ENCODE peak calls at places on chromosome 17, in six cellular contexts. One of them, this sample, is unnamed.
A peak's percentile ranks its signal among the peaks of the same experiment; 100 is the strongest.

GRCh38 chr17:80822700-80823410 is 168.8 kb upstream of the CHMP6 start:
- DNase-seq in fibroblast of lung: no peak
- DNase-seq in AG04450: no peak
- DNase-seq in AG09319: no peak
- DNase-seq in GM23338: no peak
- DNase-seq in cardiac muscle cell: no peak
- DNase-seq in this sample: no peak

GRCh38 chr17:2697611-2698162 is 13.9 kb downstream of the CLUH start:
- DNase-seq in fibroblast of lung: no peak
- DNase-seq in AG04450: no peak
- DNase-seq in AG09319: no peak
- DNase-seq in GM23338: no peak
- DNase-seq in cardiac muscle cell: no peak
- DNase-seq in this sample: no peak

GRCh38 chr17:11221721-11222120 is 19.3 kb upstream of the SHISA6 start:
- DNase-seq in fibroblast of lung: no peak
- DNase-seq in AG04450: no peak
- DNase-seq in AG09319: no peak
- DNase-seq in GM23338: no peak
- DNase-seq in cardiac muscle cell: no peak
- DNase-seq in this sample: no peak

GRCh38 chr17:76681222-76682137 is 29.3 kb downstream of the MXRA7 start:
- DNase-seq in fibroblast of lung: peak; percentile 72
- DNase-seq in AG04450: peak; percentile 42
- DNase-seq in AG09319: peak; percentile 49
- DNase-seq in GM23338: peak; percentile 90
- DNase-seq in cardiac muscle cell: peak; percentile 77
- DNase-seq in this sample: no peak

GRCh38 chr17:63358111-63358839 is 87.8 kb downstream of the CYB561 start:
- DNase-seq in fibroblast of lung: peak; percentile 75
- DNase-seq in AG04450: peak; percentile 69
- DNase-seq in AG09319: peak; percentile 63
- DNase-seq in GM23338: no peak
- DNase-seq in cardiac muscle cell: no peak
- DNase-seq in this sample: peak; percentile 68

GRCh38 chr17:51166198-51166986 is at the start of gene NME2:
- DNase-seq in fibroblast of lung: peak; percentile 81
- DNase-seq in AG04450: peak; percentile 36
- DNase-seq in AG09319: peak; percentile 66
- DNase-seq in GM23338: peak; percentile 93
- DNase-seq in cardiac muscle cell: peak; percentile 92
- DNase-seq in this sample: peak; percentile 61

GRCh38 chr17:73331060-73331459 is 19.3 kb upstream of the CDC42EP4 start:
- DNase-seq in fibroblast of lung: no peak
- DNase-seq in AG04450: no peak
- DNase-seq in AG09319: no peak
- DNase-seq in GM23338: no peak
- DNase-seq in cardiac muscle cell: no peak
- DNase-seq in this sample: no peak

GRCh38 chr17:59972778-59973177 is 8.2 kb upstream of the RNFT1 start:
- DNase-seq in fibroblast of lung: peak; percentile 11
- DNase-seq in AG04450: no peak
- DNase-seq in AG09319: no peak
- DNase-seq in GM23338: no peak
- DNase-seq in cardiac muscle cell: no peak
- DNase-seq in this sample: no peak

GRCh38 chr17:43438626-43439529 is 40.1 kb downstream of the ARL4D start:
- DNase-seq in fibroblast of lung: peak; percentile 39
- DNase-seq in AG04450: no peak
- DNase-seq in AG09319: no peak
- DNase-seq in GM23338: peak; percentile 34
- DNase-seq in cardiac muscle cell: no peak
- DNase-seq in this sample: no peak

GRCh38 chr17:77735051-77735340 is 223.5 kb upstream of the TNRC6C start:
- DNase-seq in fibroblast of lung: no peak
- DNase-seq in AG04450: no peak
- DNase-seq in AG09319: no peak
- DNase-seq in GM23338: no peak
- DNase-seq in cardiac muscle cell: no peak
- DNase-seq in this sample: no peak

GRCh38 chr17:76384987-76385891 is 830 bp downstream of the SPHK1 start:
- DNase-seq in fibroblast of lung: no peak
- DNase-seq in AG04450: no peak
- DNase-seq in AG09319: no peak
- DNase-seq in GM23338: peak; percentile 53
- DNase-seq in cardiac muscle cell: peak; percentile 54
- DNase-seq in this sample: no peak

GRCh38 chr17:49955157-49955556 is 13.8 kb upstream of the DLX4 start:
- DNase-seq in fibroblast of lung: no peak
- DNase-seq in AG04450: no peak
- DNase-seq in AG09319: no peak
- DNase-seq in GM23338: no peak
- DNase-seq in cardiac muscle cell: no peak
- DNase-seq in this sample: no peak

GRCh38 chr17:34269969-34270368 is at the start of gene CCL7:
- DNase-seq in fibroblast of lung: peak; percentile 10
- DNase-seq in AG04450: no peak
- DNase-seq in AG09319: no peak
- DNase-seq in GM23338: no peak
- DNase-seq in cardiac muscle cell: no peak
- DNase-seq in this sample: no peak

GRCh38 chr17:28684963-28685362 is 23.0 kb downstream of the SUPT6H start:
- DNase-seq in fibroblast of lung: peak; percentile 54
- DNase-seq in AG04450: no peak
- DNase-seq in AG09319: peak; percentile 22
- DNase-seq in GM23338: no peak
- DNase-seq in cardiac muscle cell: no peak
- DNase-seq in this sample: peak; percentile 33

GRCh38 chr17:69434164-69434579 is 19.7 kb downstream of the MAP2K6 start:
- DNase-seq in fibroblast of lung: peak; percentile 81
- DNase-seq in AG04450: no peak
- DNase-seq in AG09319: no peak
- DNase-seq in GM23338: no peak
- DNase-seq in cardiac muscle cell: peak; percentile 77
- DNase-seq in this sample: no peak

GRCh38 chr17:30323262-30323894 is 10.5 kb downstream of the TMIGD1 start:
- DNase-seq in fibroblast of lung: no peak
- DNase-seq in AG04450: no peak
- DNase-seq in AG09319: no peak
- DNase-seq in GM23338: no peak
- DNase-seq in cardiac muscle cell: no peak
- DNase-seq in this sample: no peak

GRCh38 chr17:30796016-30796415 is 28.5 kb downstream of the CRLF3 start:
- DNase-seq in fibroblast of lung: no peak
- DNase-seq in AG04450: no peak
- DNase-seq in AG09319: no peak
- DNase-seq in GM23338: no peak
- DNase-seq in cardiac muscle cell: no peak
- DNase-seq in this sample: no peak

GRCh38 chr17:64240741-64241347 is 22.2 kb downstream of the TEX2 start:
- DNase-seq in fibroblast of lung: peak; percentile 91
- DNase-seq in AG04450: peak; percentile 64
- DNase-seq in AG09319: peak; percentile 57
- DNase-seq in GM23338: no peak
- DNase-seq in cardiac muscle cell: no peak
- DNase-seq in this sample: peak; percentile 98

GRCh38 chr17:58156839-58157803 is 8.9 kb downstream of the OR4D1 start:
- DNase-seq in fibroblast of lung: no peak
- DNase-seq in AG04450: no peak
- DNase-seq in AG09319: no peak
- DNase-seq in GM23338: peak; percentile 87
- DNase-seq in cardiac muscle cell: peak; percentile 65
- DNase-seq in this sample: no peak

GRCh38 chr17:77076046-77076882 is 64.5 kb upstream of the SEC14L1 start:
- DNase-seq in fibroblast of lung: no peak
- DNase-seq in AG04450: no peak
- DNase-seq in AG09319: no peak
- DNase-seq in GM23338: no peak
- DNase-seq in cardiac muscle cell: no peak
- DNase-seq in this sample: no peak

GRCh38 chr17:69390735-69391501 is 23.6 kb upstream of the MAP2K6 start:
- DNase-seq in fibroblast of lung: no peak
- DNase-seq in AG04450: no peak
- DNase-seq in AG09319: no peak
- DNase-seq in GM23338: no peak
- DNase-seq in cardiac muscle cell: no peak
- DNase-seq in this sample: no peak

GRCh38 chr17:42980766-42981397 is 517 bp downstream of the RUNDC1 start:
- DNase-seq in fibroblast of lung: peak; percentile 39
- DNase-seq in AG04450: no peak
- DNase-seq in AG09319: no peak
- DNase-seq in GM23338: peak; percentile 82
- DNase-seq in cardiac muscle cell: peak; percentile 77
- DNase-seq in this sample: no peak

GRCh38 chr17:7887482-7888183 is 956 bp upstream of the CHD3 start:
- DNase-seq in fibroblast of lung: peak; percentile 99
- DNase-seq in AG04450: peak; percentile 96
- DNase-seq in AG09319: peak; percentile 90
- DNase-seq in GM23338: peak; percentile 90
- DNase-seq in cardiac muscle cell: peak; percentile 93
- DNase-seq in this sample: peak; percentile 95

GRCh38 chr17:7886227-7887037 is 2.2 kb upstream of the CHD3 start:
- DNase-seq in fibroblast of lung: peak; percentile 8
- DNase-seq in AG04450: no peak
- DNase-seq in AG09319: no peak
- DNase-seq in GM23338: peak; percentile 72
- DNase-seq in cardiac muscle cell: peak; percentile 51
- DNase-seq in this sample: no peak

GRCh38 chr17:7887038-7887481 is 1.5 kb upstream of the CHD3 start:
- DNase-seq in fibroblast of lung: no peak
- DNase-seq in AG04450: no peak
- DNase-seq in AG09319: no peak
- DNase-seq in GM23338: peak; percentile 42
- DNase-seq in cardiac muscle cell: peak; percentile 42
- DNase-seq in this sample: no peak

GRCh38 chr17:7888184-7888920 is at the start of gene CHD3:
- DNase-seq in fibroblast of lung: peak; percentile 38
- DNase-seq in AG04450: no peak
- DNase-seq in AG09319: no peak
- DNase-seq in GM23338: peak; percentile 23
- DNase-seq in cardiac muscle cell: peak; percentile 12
- DNase-seq in this sample: no peak

GRCh38 chr17:7889166-7889584 is 586 bp downstream of the CHD3 start:
- DNase-seq in fibroblast of lung: peak; percentile 97
- DNase-seq in AG04450: peak; percentile 67
- DNase-seq in AG09319: peak; percentile 91
- DNase-seq in GM23338: peak; percentile 62
- DNase-seq in cardiac muscle cell: peak; percentile 88
- DNase-seq in this sample: peak; percentile 72
- TF ChIP-seq CTCF in fibroblast of lung: peak; percentile 46
- TF ChIP-seq CTCF in AG04450: peak; percentile 48
- TF ChIP-seq CTCF in AG09319: peak; percentile 38
- TF ChIP-seq CTCF in GM23338: no peak
- TF ChIP-seq CTCF in cardiac muscle cell: peak; percentile 47
- TF ChIP-seq CTCF in this sample: peak; percentile 43

DNA sequence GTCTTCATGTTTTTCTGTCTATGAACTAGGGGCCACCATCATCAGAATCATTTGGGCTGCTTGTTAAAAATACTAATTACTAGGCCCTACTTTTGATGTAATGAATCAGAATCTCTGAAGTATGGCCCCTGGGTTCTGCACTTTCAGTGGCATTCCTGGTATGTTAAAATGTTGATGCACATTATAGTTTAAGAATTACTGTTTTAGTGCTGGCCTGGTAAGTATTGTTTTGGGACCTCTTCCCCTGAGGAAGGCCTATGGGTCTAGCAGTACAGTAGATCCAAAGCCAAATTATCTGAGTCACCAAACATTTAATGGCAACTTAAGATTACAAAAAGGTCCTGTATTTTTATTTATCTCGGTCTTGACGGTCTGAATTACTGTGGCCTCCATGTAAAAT is 58.8 kb downstream of the AP2B1 start:
- DNase-seq in fibroblast of lung: no peak
- DNase-seq in AG04450: no peak
- DNase-seq in AG09319: no peak
- DNase-seq in GM23338: no peak
- DNase-seq in cardiac muscle cell: no peak
- DNase-seq in this sample: no peak
- TF ChIP-seq CTCF in fibroblast of lung: no peak
- TF ChIP-seq CTCF in AG04450: no peak
- TF ChIP-seq CTCF in AG09319: no peak
- TF ChIP-seq CTCF in GM23338: no peak
- TF ChIP-seq CTCF in cardiac muscle cell: no peak
- TF ChIP-seq CTCF in this sample: no peak

DNA sequence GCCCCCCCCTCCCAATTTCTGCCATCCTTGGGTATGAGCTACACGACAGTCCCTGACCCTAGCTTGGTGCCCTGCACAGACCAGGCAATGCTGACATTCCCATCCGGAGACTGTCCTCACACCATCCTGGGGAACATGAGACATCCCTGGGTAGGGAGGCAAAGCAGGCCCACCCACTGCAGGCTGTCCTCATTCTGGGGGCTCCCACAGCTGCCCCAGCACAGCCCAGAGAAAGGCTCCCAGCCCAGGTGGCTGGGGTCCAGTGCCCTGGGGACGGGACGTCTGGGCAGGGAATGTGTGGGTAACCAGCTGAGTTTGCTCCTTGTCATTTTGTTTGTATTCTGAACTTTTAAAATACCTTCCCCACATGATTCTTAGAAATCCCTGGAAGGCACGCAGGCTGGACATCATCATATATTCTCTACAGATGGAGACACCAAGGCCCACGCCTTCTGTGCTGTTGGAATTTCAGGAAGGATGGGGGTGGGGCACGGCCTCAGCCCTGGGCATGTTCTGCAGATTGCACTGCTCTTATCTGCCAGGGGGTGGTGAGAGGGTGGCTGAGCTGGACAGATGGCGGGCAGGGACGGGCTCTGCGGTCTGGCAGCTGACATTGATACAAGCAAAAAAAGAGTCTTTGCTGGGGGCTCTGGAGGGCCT is 28.5 kb downstream of the LRRC75A start:
- DNase-seq in fibroblast of lung: peak; percentile 59
- DNase-seq in AG04450: peak; percentile 50
- DNase-seq in AG09319: peak; percentile 35
- DNase-seq in GM23338: peak; percentile 66
- DNase-seq in cardiac muscle cell: peak; percentile 42
- DNase-seq in this sample: no peak
- TF ChIP-seq CTCF in fibroblast of lung: peak; percentile 44
- TF ChIP-seq CTCF in AG04450: peak; percentile 47
- TF ChIP-seq CTCF in AG09319: peak; percentile 44
- TF ChIP-seq CTCF in GM23338: peak; percentile 30
- TF ChIP-seq CTCF in cardiac muscle cell: no peak
- TF ChIP-seq CTCF in this sample: peak; percentile 32

GRCh38 chr17:1461193-1461944 is 5.3 kb upstream of the CRK start:
- DNase-seq in fibroblast of lung: no peak
- DNase-seq in AG04450: no peak
- DNase-seq in AG09319: no peak
- DNase-seq in GM23338: peak; percentile 55
- DNase-seq in cardiac muscle cell: no peak
- DNase-seq in this sample: no peak

GRCh38 chr17:1464186-1464585 is 8.2 kb upstream of the CRK start:
- DNase-seq in fibroblast of lung: no peak
- DNase-seq in AG04450: no peak
- DNase-seq in AG09319: no peak
- DNase-seq in GM23338: no peak
- DNase-seq in cardiac muscle cell: no peak
- DNase-seq in this sample: no peak

GRCh38 chr17:1460233-1460632 is 4.2 kb upstream of the CRK start:
- DNase-seq in fibroblast of lung: no peak
- DNase-seq in AG04450: no peak
- DNase-seq in AG09319: no peak
- DNase-seq in GM23338: no peak
- DNase-seq in cardiac muscle cell: no peak
- DNase-seq in this sample: no peak

GRCh38 chr17:1467258-1467657 is 11.2 kb upstream of the CRK start:
- DNase-seq in fibroblast of lung: no peak
- DNase-seq in AG04450: no peak
- DNase-seq in AG09319: no peak
- DNase-seq in GM23338: no peak
- DNase-seq in cardiac muscle cell: no peak
- DNase-seq in this sample: no peak

GRCh38 chr17:1462164-1463112 is 6.4 kb upstream of the CRK start:
- DNase-seq in fibroblast of lung: no peak
- DNase-seq in AG04450: no peak
- DNase-seq in AG09319: no peak
- DNase-seq in GM23338: no peak
- DNase-seq in cardiac muscle cell: no peak
- DNase-seq in this sample: no peak
- TF ChIP-seq CTCF in fibroblast of lung: no peak
- TF ChIP-seq CTCF in AG04450: no peak
- TF ChIP-seq CTCF in AG09319: no peak
- TF ChIP-seq CTCF in GM23338: no peak
- TF ChIP-seq CTCF in cardiac muscle cell: no peak
- TF ChIP-seq CTCF in this sample: no peak